ENCODE peak calls at places on chromosomes 3 and 15, in five cellular contexts. K is ovary; B is fibroblast of mammary gland; M is mesothelial cell of epicardium; O is CD8-positive, alpha-beta T cell. S is an unnamed sample.

GRCh38 chr3:123404391-123404790 is 44.5 kb downstream of the ADCY5 start:
- DNase-seq in K (no peak), B (no peak), M (no peak), O (no peak), S (no peak)

GRCh38 chr3:62131620-62132019 is 241.7 kb downstream of the FEZF2 start:
- DNase-seq in K (no peak), B (peak), M (no peak), O (no peak), S (no peak)

GRCh38 chr3:160931474-160931873 is 173.7 kb downstream of the B3GALNT1 start:
- DNase-seq in K (no peak), B (peak), M (no peak), O (no peak), S (no peak)

GRCh38 chr3:191123231-191123630 is 75.8 kb upstream of the OSTN start:
- DNase-seq in K (no peak), B (no peak), M (no peak), O (no peak), S (no peak)

GRCh38 chr15:38103564-38103963 is 149.1 kb upstream of the SPRED1 start:
- DNase-seq in K (no peak), B (no peak), M (no peak), O (no peak), S (no peak)

GRCh38 chr3:141405581-141405980 is 37.3 kb downstream of the ZBTB38 start:
- DNase-seq in K (no peak), B (no peak), M (no peak), O (no peak), S (no peak)

GRCh38 chr3:152299243-152299976 is 30.7 kb downstream of the MBNL1 start:
- DNase-seq in K (no peak), B (no peak), M (no peak), O (peak), S (no peak)

GRCh38 chr3:16723994-16724393 is 118.8 kb upstream of the DAZL start:
- DNase-seq in K (no peak), B (peak), M (no peak), O (no peak), S (no peak)

GRCh38 chr3:13420051-13420816 is at the start of gene NUP210:
- DNase-seq in K (no peak), B (no peak), M (no peak), O (peak), S (peak)

GRCh38 chr15:77004189-77004588 is 9.3 kb downstream of the PSTPIP1 start:
- DNase-seq in K (no peak), B (no peak), M (no peak), O (no peak), S (no peak)

GRCh38 chr3:13189639-13190375 is 116.6 kb upstream of the IQSEC1 start:
- DNase-seq in K (no peak), B (peak), M (no peak), O (no peak), S (no peak)

GRCh38 chr3:14206548-14207177 is 28.0 kb downstream of the LSM3 start:
- DNase-seq in K (no peak), B (no peak), M (no peak), O (no peak), S (no peak)

GRCh38 chr3:160929595-160929994 is 173.6 kb downstream of the PPM1L start:
- DNase-seq in K (no peak), B (no peak), M (no peak), O (no peak), S (peak)

DNA sequence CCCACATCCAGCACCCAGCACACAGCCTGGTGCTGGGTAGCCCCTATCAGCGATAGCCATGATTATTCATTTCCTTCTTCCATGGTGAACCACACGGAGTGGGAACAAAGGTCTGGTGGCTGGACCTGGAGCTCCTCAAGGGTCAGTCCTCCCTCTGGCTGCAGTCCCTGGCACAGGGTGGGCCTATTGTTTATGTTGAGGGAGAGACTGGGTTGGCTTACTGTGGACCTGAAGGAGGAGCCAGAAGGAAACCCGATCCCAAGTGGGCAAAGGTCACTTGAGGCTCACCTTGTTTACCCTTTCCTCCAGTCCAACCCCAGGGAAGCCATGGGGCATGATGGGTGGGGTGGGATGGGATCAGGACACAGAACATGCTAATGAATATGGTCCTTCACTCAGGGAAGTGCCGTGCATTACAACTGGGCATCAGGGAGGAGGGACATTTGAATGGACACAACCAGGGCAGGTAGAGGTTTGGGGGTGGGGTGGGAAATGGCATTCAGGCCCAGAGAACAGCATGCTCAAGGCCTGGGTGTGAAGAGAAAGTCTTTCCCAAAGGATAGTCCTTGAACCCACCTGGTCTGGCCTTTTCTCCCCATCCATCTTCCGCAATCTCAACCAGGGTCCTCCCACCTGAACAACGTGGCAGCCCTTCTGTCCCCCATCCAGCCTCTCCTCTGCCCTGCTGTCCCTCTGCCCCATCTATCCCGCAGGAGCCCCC is 1.4 kb upstream of the PRKCD start:
- DNase-seq in K (no peak), B (no peak), M (no peak), O (no peak), S (peak)
- TF ChIP-seq CTCF in K (no peak), B (no peak), M (no peak), O (no peak), S (no peak)

GRCh38 chr15:34721802-34722795 is 32.7 kb downstream of the GJD2 start:
- DNase-seq in K (no peak), B (peak), M (peak), O (no peak), S (peak)
- TF ChIP-seq CTCF in K (no peak), B (peak), M (no peak), O (no peak), S (no peak)

DNA sequence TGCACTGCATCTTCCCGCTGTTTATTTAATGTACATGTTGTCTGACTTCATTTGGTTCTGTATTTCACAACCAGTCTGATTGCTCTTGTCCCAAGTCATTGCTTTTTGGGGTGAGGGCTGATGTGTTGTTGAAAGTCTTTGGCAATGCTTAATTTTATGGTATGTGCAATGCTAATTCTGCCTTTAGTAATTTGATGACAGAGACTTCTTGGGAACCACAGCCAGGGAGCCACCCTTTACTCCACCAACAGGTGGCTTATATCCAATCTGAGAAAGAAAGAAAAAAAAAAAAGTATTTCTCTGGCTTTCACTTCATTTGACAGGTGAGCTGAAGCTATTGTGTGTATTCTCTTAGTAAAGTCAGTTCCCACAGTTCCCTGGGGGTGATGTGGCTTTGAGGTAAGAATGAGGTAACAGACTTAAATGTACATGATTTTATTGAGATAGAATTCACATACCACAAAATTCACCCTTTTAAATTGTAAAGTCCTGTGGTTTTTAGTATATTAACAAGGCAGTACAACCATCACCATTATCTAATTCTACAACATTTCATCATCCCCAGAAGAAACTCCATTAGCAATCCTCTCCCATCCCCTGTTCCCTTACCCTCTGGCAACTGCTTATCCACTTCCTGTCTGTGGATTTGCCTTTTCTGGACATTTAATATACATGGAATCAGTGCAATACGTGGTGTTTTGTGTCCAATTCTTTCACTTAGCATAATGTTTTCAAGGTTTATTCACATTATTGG is 97.3 kb downstream of the SLCO3A1 start:
- DNase-seq in K (no peak), B (peak), M (no peak), O (no peak), S (no peak)
- TF ChIP-seq CTCF in K (no peak), B (no peak), M (no peak), O (no peak), S (no peak)

GRCh38 chr3:159824341-159824740 is 164.3 kb upstream of the IL12A start:
- DNase-seq in K (no peak), B (peak), M (no peak), O (no peak), S (peak)
- TF ChIP-seq CTCF in K (no peak), B (no peak), M (no peak), O (no peak), S (no peak)

GRCh38 chr15:83207622-83208356 is at the start of gene HDGFL3:
- DNase-seq in K (peak), B (peak), M (peak), O (peak), S (peak)
- TF ChIP-seq CTCF in K (no peak), B (no peak), M (no peak), O (no peak), S (no peak)

GRCh38 chr15:55282284-55282833 is 7.3 kb downstream of the RAB27A start:
- DNase-seq in K (no peak), B (peak), M (no peak), O (no peak), S (peak)
- TF ChIP-seq CTCF in K (no peak), B (no peak), M (no peak), O (no peak), S (no peak)

S was measured in Calu3.